ENCODE peak calls at places on chromosomes 4 and X, in eight cellular contexts. One of them, this sample, is unnamed.

GRCh38 chr4:85489273-85489672 is 14.3 kb downstream of the ARHGAP24 start:
- DNase-seq in progenitor cell of endocrine pancreas: no peak
- DNase-seq in Caco-2: no peak
- DNase-seq in right lobe of liver: no peak
- DNase-seq in transverse colon: no peak
- DNase-seq in gastrocnemius medialis: no peak
- DNase-seq in fibroblast of mammary gland: peak; percentile 77
- DNase-seq in retinal pigment epithelial cell: no peak
- DNase-seq in this sample: no peak

GRCh38 chrX:15143050-15143824 is 126.6 kb downstream of the ASB9 start:
- DNase-seq in right lobe of liver: peak; percentile 49
- DNase-seq in gastrocnemius medialis: no peak
- DNase-seq in Caco-2: peak; percentile 51
- DNase-seq in fibroblast of mammary gland: peak; percentile 42
- DNase-seq in transverse colon: peak; percentile 66
- DNase-seq in retinal pigment epithelial cell: no peak
- DNase-seq in progenitor cell of endocrine pancreas: no peak
- DNase-seq in this sample: no peak

GRCh38 chr4:182294436-182294835 is 51.2 kb downstream of the TENM3 start:
- DNase-seq in Caco-2: no peak
- DNase-seq in fibroblast of mammary gland: no peak
- DNase-seq in retinal pigment epithelial cell: no peak
- DNase-seq in gastrocnemius medialis: no peak
- DNase-seq in progenitor cell of endocrine pancreas: no peak
- DNase-seq in right lobe of liver: no peak
- DNase-seq in transverse colon: no peak
- DNase-seq in this sample: no peak

GRCh38 chrX:55801811-55802210 is 84.3 kb downstream of the RRAGB start:
- DNase-seq in progenitor cell of endocrine pancreas: no peak
- DNase-seq in Caco-2: no peak
- DNase-seq in transverse colon: peak; percentile 9
- DNase-seq in fibroblast of mammary gland: no peak
- DNase-seq in gastrocnemius medialis: no peak
- DNase-seq in retinal pigment epithelial cell: no peak
- DNase-seq in right lobe of liver: no peak
- DNase-seq in this sample: no peak

GRCh38 chr4:21447320-21448055 is 501.1 kb downstream of the KCNIP4 start:
- DNase-seq in progenitor cell of endocrine pancreas: no peak
- DNase-seq in retinal pigment epithelial cell: no peak
- DNase-seq in transverse colon: no peak
- DNase-seq in fibroblast of mammary gland: no peak
- DNase-seq in gastrocnemius medialis: no peak
- DNase-seq in Caco-2: no peak
- DNase-seq in right lobe of liver: no peak
- DNase-seq in this sample: no peak

GRCh38 chr4:186982160-186982559 is 258.5 kb upstream of the FAT1 start:
- DNase-seq in fibroblast of mammary gland: no peak
- DNase-seq in gastrocnemius medialis: no peak
- DNase-seq in right lobe of liver: no peak
- DNase-seq in retinal pigment epithelial cell: no peak
- DNase-seq in Caco-2: no peak
- DNase-seq in progenitor cell of endocrine pancreas: no peak
- DNase-seq in transverse colon: no peak
- DNase-seq in this sample: no peak

GRCh38 chr4:99885063-99885664 is 9.1 kb downstream of the LAMTOR3 start:
- DNase-seq in retinal pigment epithelial cell: no peak
- DNase-seq in Caco-2: no peak
- DNase-seq in transverse colon: no peak
- DNase-seq in progenitor cell of endocrine pancreas: no peak
- DNase-seq in gastrocnemius medialis: no peak
- DNase-seq in fibroblast of mammary gland: peak; percentile 58
- DNase-seq in right lobe of liver: no peak
- DNase-seq in this sample: no peak

GRCh38 chr4:1236103-1236641 is 12.8 kb downstream of the CTBP1 start:
- DNase-seq in right lobe of liver: no peak
- DNase-seq in Caco-2: no peak
- DNase-seq in transverse colon: no peak
- DNase-seq in fibroblast of mammary gland: no peak
- DNase-seq in gastrocnemius medialis: no peak
- DNase-seq in retinal pigment epithelial cell: no peak
- DNase-seq in progenitor cell of endocrine pancreas: no peak
- DNase-seq in this sample: no peak

GRCh38 chrX:6644411-6644810 is 109.5 kb upstream of the VCX3A start:
- DNase-seq in gastrocnemius medialis: no peak
- DNase-seq in right lobe of liver: no peak
- DNase-seq in progenitor cell of endocrine pancreas: no peak
- DNase-seq in fibroblast of mammary gland: no peak
- DNase-seq in transverse colon: no peak
- DNase-seq in retinal pigment epithelial cell: no peak
- DNase-seq in Caco-2: no peak
- DNase-seq in this sample: no peak

GRCh38 chr4:77994194-77994721 is 62.9 kb upstream of the FRAS1 start:
- DNase-seq in Caco-2: peak; percentile 70
- DNase-seq in fibroblast of mammary gland: peak; percentile 64
- DNase-seq in gastrocnemius medialis: no peak
- DNase-seq in retinal pigment epithelial cell: peak; percentile 49
- DNase-seq in transverse colon: no peak
- DNase-seq in progenitor cell of endocrine pancreas: peak; percentile 20
- DNase-seq in right lobe of liver: no peak
- DNase-seq in this sample: no peak

GRCh38 chrX:140508958-140509357 is 4.1 kb upstream of the SOX3 start:
- DNase-seq in transverse colon: no peak
- DNase-seq in progenitor cell of endocrine pancreas: no peak
- DNase-seq in right lobe of liver: no peak
- DNase-seq in Caco-2: no peak
- DNase-seq in retinal pigment epithelial cell: no peak
- DNase-seq in gastrocnemius medialis: no peak
- DNase-seq in fibroblast of mammary gland: no peak
- DNase-seq in this sample: no peak

GRCh38 chr4:150067859-150068258 is 10.4 kb upstream of the DCLK2 start:
- DNase-seq in transverse colon: no peak
- DNase-seq in gastrocnemius medialis: no peak
- DNase-seq in fibroblast of mammary gland: peak; percentile 43
- DNase-seq in right lobe of liver: no peak
- DNase-seq in retinal pigment epithelial cell: no peak
- DNase-seq in Caco-2: no peak
- DNase-seq in progenitor cell of endocrine pancreas: no peak
- DNase-seq in this sample: no peak

GRCh38 chr4:34094114-34094513 is 2150.2 kb downstream of the ARAP2 start:
- DNase-seq in Caco-2: no peak
- DNase-seq in progenitor cell of endocrine pancreas: no peak
- DNase-seq in right lobe of liver: no peak
- DNase-seq in fibroblast of mammary gland: no peak
- DNase-seq in retinal pigment epithelial cell: no peak
- DNase-seq in gastrocnemius medialis: no peak
- DNase-seq in transverse colon: no peak
- DNase-seq in this sample: no peak

GRCh38 chrX:258291-259040 is 22.7 kb upstream of the PLCXD1 start:
- DNase-seq in progenitor cell of endocrine pancreas: no peak
- DNase-seq in transverse colon: no peak
- DNase-seq in right lobe of liver: peak; percentile 44
- DNase-seq in retinal pigment epithelial cell: no peak
- DNase-seq in fibroblast of mammary gland: no peak
- DNase-seq in gastrocnemius medialis: no peak
- DNase-seq in Caco-2: no peak
- DNase-seq in this sample: peak; percentile 77

GRCh38 chrX:155143959-155144548 is 72.2 kb upstream of the VBP1 start:
- DNase-seq in retinal pigment epithelial cell: no peak
- DNase-seq in right lobe of liver: no peak
- DNase-seq in progenitor cell of endocrine pancreas: no peak
- DNase-seq in Caco-2: no peak
- DNase-seq in fibroblast of mammary gland: no peak
- DNase-seq in transverse colon: no peak
- DNase-seq in gastrocnemius medialis: no peak
- DNase-seq in this sample: no peak

GRCh38 chr4:3823496-3824341 is 57.5 kb downstream of the ADRA2C start:
- DNase-seq in Caco-2: no peak
- DNase-seq in gastrocnemius medialis: no peak
- DNase-seq in right lobe of liver: no peak
- DNase-seq in fibroblast of mammary gland: no peak
- DNase-seq in retinal pigment epithelial cell: no peak
- DNase-seq in transverse colon: no peak
- DNase-seq in progenitor cell of endocrine pancreas: no peak
- DNase-seq in this sample: no peak

GRCh38 chr4:148573284-148573683 is 131.1 kb upstream of the NR3C2 start:
- DNase-seq in Caco-2: no peak
- DNase-seq in retinal pigment epithelial cell: no peak
- DNase-seq in fibroblast of mammary gland: no peak
- DNase-seq in progenitor cell of endocrine pancreas: no peak
- DNase-seq in transverse colon: no peak
- DNase-seq in right lobe of liver: no peak
- DNase-seq in gastrocnemius medialis: no peak
- DNase-seq in this sample: no peak

GRCh38 chr4:88999392-88999791 is 57.6 kb downstream of the FAM13A start:
- DNase-seq in fibroblast of mammary gland: no peak
- DNase-seq in Caco-2: no peak
- DNase-seq in transverse colon: no peak
- DNase-seq in gastrocnemius medialis: no peak
- DNase-seq in right lobe of liver: no peak
- DNase-seq in progenitor cell of endocrine pancreas: no peak
- DNase-seq in retinal pigment epithelial cell: no peak
- DNase-seq in this sample: no peak

GRCh38 chr4:110270492-110271197 is 72.2 kb upstream of the ELOVL6 start:
- DNase-seq in progenitor cell of endocrine pancreas: no peak
- DNase-seq in retinal pigment epithelial cell: no peak
- DNase-seq in right lobe of liver: no peak
- DNase-seq in gastrocnemius medialis: no peak
- DNase-seq in transverse colon: no peak
- DNase-seq in fibroblast of mammary gland: peak; percentile 80
- DNase-seq in Caco-2: no peak
- DNase-seq in this sample: no peak

GRCh38 chr4:74311696-74312313 is 3.5 kb downstream of the EPGN start:
- DNase-seq in retinal pigment epithelial cell: peak; percentile 23
- DNase-seq in fibroblast of mammary gland: peak; percentile 76
- DNase-seq in right lobe of liver: no peak
- DNase-seq in transverse colon: no peak
- DNase-seq in gastrocnemius medialis: no peak
- DNase-seq in Caco-2: peak; percentile 39
- DNase-seq in progenitor cell of endocrine pancreas: no peak
- DNase-seq in this sample: no peak

GRCh38 chr4:7759635-7760034 is 180.0 kb downstream of the AFAP1 start:
- DNase-seq in retinal pigment epithelial cell: no peak
- DNase-seq in fibroblast of mammary gland: no peak
- DNase-seq in Caco-2: no peak
- DNase-seq in progenitor cell of endocrine pancreas: no peak
- DNase-seq in right lobe of liver: no peak
- DNase-seq in gastrocnemius medialis: no peak
- DNase-seq in transverse colon: no peak
- DNase-seq in this sample: no peak

GRCh38 chr4:81792521-81792920 is 320.8 kb upstream of the RASGEF1B start:
- DNase-seq in right lobe of liver: no peak
- DNase-seq in transverse colon: no peak
- DNase-seq in fibroblast of mammary gland: no peak
- DNase-seq in Caco-2: no peak
- DNase-seq in retinal pigment epithelial cell: no peak
- DNase-seq in progenitor cell of endocrine pancreas: no peak
- DNase-seq in gastrocnemius medialis: no peak
- DNase-seq in this sample: no peak

GRCh38 chrX:94288325-94288724 is 614.3 kb downstream of the FAM133A start:
- DNase-seq in right lobe of liver: no peak
- DNase-seq in transverse colon: no peak
- DNase-seq in gastrocnemius medialis: no peak
- DNase-seq in fibroblast of mammary gland: no peak
- DNase-seq in Caco-2: no peak
- DNase-seq in retinal pigment epithelial cell: no peak
- DNase-seq in progenitor cell of endocrine pancreas: no peak
- DNase-seq in this sample: no peak
- TF ChIP-seq CTCF in right lobe of liver: peak; percentile 24
- TF ChIP-seq CTCF in transverse colon: no peak
- TF ChIP-seq CTCF in gastrocnemius medialis: no peak
- TF ChIP-seq CTCF in fibroblast of mammary gland: no peak
- TF ChIP-seq CTCF in Caco-2: no peak
- TF ChIP-seq CTCF in retinal pigment epithelial cell: no peak
- TF ChIP-seq CTCF in progenitor cell of endocrine pancreas: peak; percentile 56
- TF ChIP-seq CTCF in this sample: no peak

DNA sequence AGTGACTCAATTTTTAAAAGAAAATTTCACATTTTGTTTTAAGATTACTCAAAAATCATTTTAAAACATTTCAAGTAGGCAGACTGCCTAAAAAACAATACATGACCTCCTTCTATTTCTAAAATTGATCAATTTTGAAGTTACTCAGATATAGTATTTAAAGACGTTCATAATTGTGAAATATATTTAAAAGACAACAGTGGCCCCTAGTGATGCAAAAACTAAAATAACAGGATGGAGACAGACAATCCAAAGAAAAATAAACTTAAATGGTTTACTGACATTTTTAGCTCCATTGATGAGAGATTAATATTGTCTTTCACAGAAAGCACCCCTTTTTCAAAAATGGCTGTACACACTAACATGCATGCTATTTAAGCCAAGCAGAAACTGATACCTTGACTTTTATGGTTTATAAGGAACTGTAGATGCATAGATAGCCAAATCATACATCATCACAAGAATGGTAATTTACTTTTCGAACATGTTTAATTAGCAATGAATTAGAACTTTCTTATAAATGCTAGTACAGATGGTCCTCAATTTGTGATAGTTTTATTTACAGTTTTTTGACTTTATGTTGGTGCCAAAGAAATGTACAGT is 69.8 kb upstream of the FAT4 start:
- DNase-seq in retinal pigment epithelial cell: no peak
- DNase-seq in transverse colon: no peak
- DNase-seq in right lobe of liver: no peak
- DNase-seq in fibroblast of mammary gland: peak; percentile 43
- DNase-seq in gastrocnemius medialis: no peak
- DNase-seq in Caco-2: no peak
- DNase-seq in progenitor cell of endocrine pancreas: no peak
- DNase-seq in this sample: no peak
- TF ChIP-seq CTCF in retinal pigment epithelial cell: peak; percentile 24
- TF ChIP-seq CTCF in transverse colon: no peak
- TF ChIP-seq CTCF in right lobe of liver: peak; percentile 37
- TF ChIP-seq CTCF in fibroblast of mammary gland: peak; percentile 39
- TF ChIP-seq CTCF in gastrocnemius medialis: peak; percentile 38
- TF ChIP-seq CTCF in Caco-2: no peak
- TF ChIP-seq CTCF in progenitor cell of endocrine pancreas: peak; percentile 58
- TF ChIP-seq CTCF in this sample: peak; percentile 64

GRCh38 chrX:122739770-122740169 is 444.3 kb upstream of the GRIA3 start:
- DNase-seq in transverse colon: no peak
- DNase-seq in Caco-2: no peak
- DNase-seq in retinal pigment epithelial cell: no peak
- DNase-seq in progenitor cell of endocrine pancreas: no peak
- DNase-seq in gastrocnemius medialis: no peak
- DNase-seq in right lobe of liver: no peak
- DNase-seq in fibroblast of mammary gland: no peak
- DNase-seq in this sample: no peak
- TF ChIP-seq CTCF in transverse colon: no peak
- TF ChIP-seq CTCF in Caco-2: no peak
- TF ChIP-seq CTCF in retinal pigment epithelial cell: peak; percentile 18
- TF ChIP-seq CTCF in progenitor cell of endocrine pancreas: no peak
- TF ChIP-seq CTCF in gastrocnemius medialis: no peak
- TF ChIP-seq CTCF in right lobe of liver: no peak
- TF ChIP-seq CTCF in fibroblast of mammary gland: no peak
- TF ChIP-seq CTCF in this sample: no peak

DNA sequence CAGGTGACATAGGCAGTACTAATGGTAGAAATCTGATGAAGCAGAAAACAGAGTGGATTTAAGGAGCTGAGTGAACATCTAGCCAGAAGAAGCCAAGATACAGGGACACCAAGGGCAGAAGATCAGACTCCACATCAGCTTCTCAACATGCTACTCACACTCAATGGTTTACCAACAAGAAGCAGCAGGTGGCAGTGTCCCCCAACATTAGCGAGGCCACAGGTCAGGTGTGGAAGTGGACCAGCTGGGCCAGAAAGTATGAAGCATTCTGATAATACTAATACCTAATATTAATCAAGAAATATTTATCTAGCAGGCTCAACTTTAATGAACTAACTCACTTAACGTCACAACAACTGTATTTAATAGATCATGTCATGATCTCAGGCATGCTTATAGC is 73.4 kb upstream of the TTC29 start:
- DNase-seq in transverse colon: peak; percentile 59
- DNase-seq in progenitor cell of endocrine pancreas: peak; percentile 30
- DNase-seq in gastrocnemius medialis: peak; percentile 13
- DNase-seq in fibroblast of mammary gland: peak; percentile 63
- DNase-seq in Caco-2: peak; percentile 70
- DNase-seq in right lobe of liver: peak; percentile 62
- DNase-seq in retinal pigment epithelial cell: no peak
- DNase-seq in this sample: no peak
- TF ChIP-seq CTCF in transverse colon: peak; percentile 64
- TF ChIP-seq CTCF in progenitor cell of endocrine pancreas: peak; percentile 69
- TF ChIP-seq CTCF in gastrocnemius medialis: peak; percentile 20
- TF ChIP-seq CTCF in fibroblast of mammary gland: peak; percentile 66
- TF ChIP-seq CTCF in Caco-2: peak; percentile 76
- TF ChIP-seq CTCF in right lobe of liver: peak; percentile 49
- TF ChIP-seq CTCF in retinal pigment epithelial cell: peak; percentile 70
- TF ChIP-seq CTCF in this sample: peak; percentile 75

This sample was measured in osteocyte.